ENCODE peak calls at places on chromosome 12, in ten cellular contexts. J is SW 1271, C is left cardiac atrium, W is OCI-LY7, Y is activated T-cell treated with anti-CD3 and anti-CD28 coated beads for 1 hour, D is PC-9, V is nephron progenitor cell, G is NCI-H1417, K is ecto neural progenitor cell, Q is GM23248. N is an unnamed sample.

GRCh38 chr12:26273811-26274210 is 78.4 kb downstream of the SSPN start:
- DNase-seq in J (no peak), C (no peak), W (no peak), Y (no peak), D (no peak), V (no peak), G (no peak), K (no peak), Q (peak; percentile 23), N (no peak)

GRCh38 chr12:2493086-2493485 is 301.7 kb upstream of the FKBP4 start:
- DNase-seq in J (no peak), C (no peak), W (no peak), Y (no peak), D (no peak), V (no peak), G (no peak), K (no peak), Q (no peak), N (no peak)

GRCh38 chr12:23204933-23205778 is 580.2 kb downstream of the ETNK1 start:
- DNase-seq in J (no peak), C (no peak), W (peak; percentile 67), Y (no peak), D (peak; percentile 47), V (peak; percentile 14), G (peak; percentile 85), K (no peak), Q (peak; percentile 73), N (peak; percentile 66)

GRCh38 chr12:92574046-92574783 is 128.6 kb upstream of the PLEKHG7 start:
- DNase-seq in J (no peak), C (no peak), W (peak; percentile 46), Y (no peak), D (no peak), V (no peak), G (peak; percentile 77), K (no peak), Q (peak; percentile 35), N (peak; percentile 68)

GRCh38 chr12:81639196-81639595 is 120.0 kb downstream of the PPFIA2 start:
- DNase-seq in J (no peak), C (no peak), W (no peak), Y (no peak), D (no peak), V (no peak), G (no peak), K (no peak), Q (peak; percentile 4), N (no peak)

GRCh38 chr12:68559246-68559645 is 51.5 kb upstream of the RAP1B start:
- DNase-seq in J (no peak), C (no peak), W (no peak), Y (no peak), D (no peak), V (no peak), G (no peak), K (no peak), Q (peak; percentile 28), N (no peak)

GRCh38 chr12:78795934-78796445 is 68.6 kb upstream of the SYT1 start:
- DNase-seq in J (no peak), C (no peak), W (no peak), Y (no peak), D (no peak), V (no peak), G (no peak), K (no peak), Q (no peak), N (no peak)

GRCh38 chr12:119393685-119394084 is 59.2 kb downstream of the CCDC60 start:
- DNase-seq in J (no peak), C (no peak), W (no peak), Y (no peak), D (no peak), V (no peak), G (no peak), K (no peak), Q (no peak), N (no peak)